ENCODE peak calls at places on chromosome 21, in nine cellular contexts. One of them, this sample, is unnamed.

GRCh38 chr21:35294231-35294898 is 245.3 kb upstream of the RUNX1 start:
- DNase-seq in prostate gland: peak; percentile 28
- DNase-seq in SK-N-SH: no peak
- DNase-seq in cardiac muscle cell: no peak
- DNase-seq in adipocyte: no peak
- DNase-seq in body of pancreas: peak; percentile 74
- DNase-seq in pancreas: peak; percentile 29
- DNase-seq in heart right ventricle: no peak
- DNase-seq in endodermal cell: peak; percentile 73
- DNase-seq in this sample: no peak

GRCh38 chr21:31543191-31543590 is 116.3 kb upstream of the SOD1 start:
- DNase-seq in endodermal cell: no peak
- DNase-seq in heart right ventricle: no peak
- DNase-seq in adipocyte: no peak
- DNase-seq in cardiac muscle cell: no peak
- DNase-seq in pancreas: no peak
- DNase-seq in SK-N-SH: no peak
- DNase-seq in body of pancreas: peak; percentile 5
- DNase-seq in prostate gland: peak; percentile 30
- DNase-seq in this sample: no peak

GRCh38 chr21:23789864-23790263 is 1817.4 kb downstream of the MRPL39 start:
- DNase-seq in body of pancreas: no peak
- DNase-seq in SK-N-SH: no peak
- DNase-seq in heart right ventricle: no peak
- DNase-seq in pancreas: no peak
- DNase-seq in endodermal cell: no peak
- DNase-seq in cardiac muscle cell: no peak
- DNase-seq in prostate gland: no peak
- DNase-seq in adipocyte: no peak
- DNase-seq in this sample: no peak

GRCh38 chr21:16195476-16195875 is 465.7 kb downstream of the USP25 start:
- DNase-seq in adipocyte: peak; percentile 80
- DNase-seq in prostate gland: no peak
- DNase-seq in body of pancreas: no peak
- DNase-seq in cardiac muscle cell: no peak
- DNase-seq in endodermal cell: no peak
- DNase-seq in heart right ventricle: no peak
- DNase-seq in pancreas: no peak
- DNase-seq in SK-N-SH: no peak
- DNase-seq in this sample: no peak

GRCh38 chr21:28148400-28149064 is 844.1 kb downstream of the LTN1 start:
- DNase-seq in prostate gland: no peak
- DNase-seq in cardiac muscle cell: no peak
- DNase-seq in pancreas: peak; percentile 33
- DNase-seq in endodermal cell: no peak
- DNase-seq in SK-N-SH: no peak
- DNase-seq in heart right ventricle: peak; percentile 50
- DNase-seq in adipocyte: no peak
- DNase-seq in body of pancreas: peak; percentile 38
- DNase-seq in this sample: no peak

GRCh38 chr21:22842875-22843274 is 1844.7 kb downstream of the NCAM2 start:
- DNase-seq in pancreas: no peak
- DNase-seq in SK-N-SH: no peak
- DNase-seq in cardiac muscle cell: peak; percentile 3
- DNase-seq in adipocyte: no peak
- DNase-seq in prostate gland: no peak
- DNase-seq in heart right ventricle: no peak
- DNase-seq in body of pancreas: no peak
- DNase-seq in endodermal cell: peak; percentile 74
- DNase-seq in this sample: no peak

GRCh38 chr21:35904995-35905972 is 155.0 kb downstream of the SETD4 start:
- DNase-seq in adipocyte: no peak
- DNase-seq in body of pancreas: peak; percentile 32
- DNase-seq in cardiac muscle cell: no peak
- DNase-seq in endodermal cell: no peak
- DNase-seq in SK-N-SH: no peak
- DNase-seq in pancreas: no peak
- DNase-seq in prostate gland: no peak
- DNase-seq in heart right ventricle: no peak
- DNase-seq in this sample: no peak

GRCh38 chr21:36210779-36211659 is 54.4 kb downstream of the DOP1B start:
- DNase-seq in prostate gland: no peak
- DNase-seq in cardiac muscle cell: no peak
- DNase-seq in body of pancreas: no peak
- DNase-seq in endodermal cell: peak; percentile 56
- DNase-seq in pancreas: no peak
- DNase-seq in heart right ventricle: no peak
- DNase-seq in SK-N-SH: no peak
- DNase-seq in adipocyte: peak; percentile 13
- DNase-seq in this sample: no peak

GRCh38 chr21:43923391-43923790 is 58.4 kb downstream of the AGPAT3 start:
- DNase-seq in adipocyte: no peak
- DNase-seq in SK-N-SH: peak; percentile 46
- DNase-seq in prostate gland: no peak
- DNase-seq in cardiac muscle cell: no peak
- DNase-seq in pancreas: no peak
- DNase-seq in heart right ventricle: peak; percentile 35
- DNase-seq in endodermal cell: no peak
- DNase-seq in body of pancreas: peak; percentile 25
- DNase-seq in this sample: no peak

GRCh38 chr21:27507695-27508094 is 540.8 kb upstream of the ADAMTS5 start:
- DNase-seq in prostate gland: no peak
- DNase-seq in SK-N-SH: no peak
- DNase-seq in endodermal cell: no peak
- DNase-seq in adipocyte: no peak
- DNase-seq in cardiac muscle cell: no peak
- DNase-seq in heart right ventricle: no peak
- DNase-seq in body of pancreas: no peak
- DNase-seq in pancreas: no peak
- DNase-seq in this sample: no peak

GRCh38 chr21:43591468-43592050 is 67.7 kb downstream of the HSF2BP start:
- DNase-seq in adipocyte: no peak
- DNase-seq in pancreas: no peak
- DNase-seq in prostate gland: no peak
- DNase-seq in cardiac muscle cell: no peak
- DNase-seq in SK-N-SH: no peak
- DNase-seq in heart right ventricle: no peak
- DNase-seq in endodermal cell: no peak
- DNase-seq in body of pancreas: no peak
- DNase-seq in this sample: no peak

DNA sequence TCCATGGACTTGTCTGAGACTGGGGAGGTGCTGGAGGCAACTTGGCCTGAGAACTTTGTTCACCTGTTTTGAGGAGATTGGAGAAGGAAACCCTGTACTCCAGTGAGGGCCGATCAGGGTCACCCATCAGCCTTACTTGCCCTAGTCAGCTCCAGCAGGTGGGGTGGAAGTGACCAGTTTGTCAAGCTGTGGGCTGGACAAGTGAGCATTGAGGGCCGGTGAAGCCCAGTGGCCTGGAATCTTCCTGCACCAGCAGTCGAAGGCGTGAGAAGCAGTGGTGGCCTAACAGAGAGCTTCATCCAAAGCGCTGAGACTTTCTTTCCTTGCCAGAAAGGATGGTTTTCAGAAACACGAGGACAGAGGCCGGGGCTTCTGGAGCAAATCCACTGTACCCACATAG is 9.6 kb downstream of the SLC37A1 start:
- DNase-seq in heart right ventricle: no peak
- DNase-seq in SK-N-SH: no peak
- DNase-seq in pancreas: no peak
- DNase-seq in prostate gland: no peak
- DNase-seq in cardiac muscle cell: no peak
- DNase-seq in body of pancreas: no peak
- DNase-seq in endodermal cell: no peak
- DNase-seq in adipocyte: no peak
- DNase-seq in this sample: no peak
- H3K4me1 ChIP-seq in heart right ventricle: peaks cover 43% of the 10 kb centered on the region
- H3K4me1 ChIP-seq in SK-N-SH: no peaks in the 10 kb centered on the region
- H3K4me1 ChIP-seq in pancreas: no peaks in the 10 kb centered on the region
- H3K4me1 ChIP-seq in prostate gland: peaks cover 40% of the 10 kb centered on the region
- H3K4me1 ChIP-seq in cardiac muscle cell: peaks cover 25% of the 10 kb centered on the region
- H3K4me1 ChIP-seq in body of pancreas: peaks cover 27% of the 10 kb centered on the region
- H3K4me1 ChIP-seq in endodermal cell: peaks cover 5% of the 10 kb centered on the region
- H3K4me1 ChIP-seq in adipocyte: peaks cover 21% of the 10 kb centered on the region
- H3K4me1 ChIP-seq in this sample: peaks cover 36% of the 10 kb centered on the region

GRCh38 chr21:37784591-37785318 is 131.5 kb downstream of the KCNJ6 start:
- DNase-seq in cardiac muscle cell: no peak
- DNase-seq in heart right ventricle: no peak
- DNase-seq in body of pancreas: no peak
- DNase-seq in prostate gland: no peak
- DNase-seq in adipocyte: peak; percentile 6
- DNase-seq in SK-N-SH: no peak
- DNase-seq in endodermal cell: no peak
- DNase-seq in pancreas: no peak
- DNase-seq in this sample: no peak
- H3K4me1 ChIP-seq in cardiac muscle cell: no peaks in the 10 kb centered on the region
- H3K4me1 ChIP-seq in heart right ventricle: no peaks in the 10 kb centered on the region
- H3K4me1 ChIP-seq in body of pancreas: no peaks in the 10 kb centered on the region
- H3K4me1 ChIP-seq in prostate gland: no peaks in the 10 kb centered on the region
- H3K4me1 ChIP-seq in adipocyte: peaks cover 18% of the 10 kb centered on the region
- H3K4me1 ChIP-seq in SK-N-SH: no peaks in the 10 kb centered on the region
- H3K4me1 ChIP-seq in endodermal cell: no peaks in the 10 kb centered on the region
- H3K4me1 ChIP-seq in pancreas: no peaks in the 10 kb centered on the region
- H3K4me1 ChIP-seq in this sample: no peaks in the 10 kb centered on the region

GRCh38 chr21:45366931-45367401 is 38.0 kb upstream of the COL18A1 start:
- DNase-seq in SK-N-SH: peak; percentile 79
- DNase-seq in cardiac muscle cell: no peak
- DNase-seq in adipocyte: peak; percentile 67
- DNase-seq in heart right ventricle: peak; percentile 79
- DNase-seq in prostate gland: no peak
- DNase-seq in endodermal cell: peak; percentile 66
- DNase-seq in body of pancreas: peak; percentile 60
- DNase-seq in pancreas: peak; percentile 66
- DNase-seq in this sample: no peak

GRCh38 chr21:45364464-45365185 is 40.3 kb upstream of the COL18A1 start:
- DNase-seq in cardiac muscle cell: no peak
- DNase-seq in endodermal cell: peak; percentile 69
- DNase-seq in SK-N-SH: no peak
- DNase-seq in pancreas: peak; percentile 56
- DNase-seq in heart right ventricle: peak; percentile 79
- DNase-seq in body of pancreas: peak; percentile 56
- DNase-seq in prostate gland: no peak
- DNase-seq in adipocyte: no peak
- DNase-seq in this sample: no peak

GRCh38 chr21:45365186-45365607 is 39.8 kb upstream of the COL18A1 start:
- DNase-seq in cardiac muscle cell: no peak
- DNase-seq in adipocyte: no peak
- DNase-seq in heart right ventricle: no peak
- DNase-seq in prostate gland: no peak
- DNase-seq in body of pancreas: no peak
- DNase-seq in SK-N-SH: no peak
- DNase-seq in pancreas: peak; percentile 44
- DNase-seq in endodermal cell: no peak
- DNase-seq in this sample: no peak

GRCh38 chr21:45366476-45366875 is 38.5 kb upstream of the COL18A1 start:
- DNase-seq in endodermal cell: no peak
- DNase-seq in SK-N-SH: no peak
- DNase-seq in heart right ventricle: no peak
- DNase-seq in body of pancreas: no peak
- DNase-seq in cardiac muscle cell: no peak
- DNase-seq in prostate gland: no peak
- DNase-seq in pancreas: peak; percentile 33
- DNase-seq in adipocyte: no peak
- DNase-seq in this sample: no peak

GRCh38 chr21:45365608-45366241 is 39.2 kb upstream of the COL18A1 start:
- DNase-seq in prostate gland: no peak
- DNase-seq in adipocyte: no peak
- DNase-seq in pancreas: peak; percentile 41
- DNase-seq in endodermal cell: peak; percentile 90
- DNase-seq in heart right ventricle: no peak
- DNase-seq in body of pancreas: peak; percentile 63
- DNase-seq in SK-N-SH: no peak
- DNase-seq in cardiac muscle cell: no peak
- DNase-seq in this sample: no peak
- H3K4me1 ChIP-seq in prostate gland: no peaks in the 10 kb centered on the region
- H3K4me1 ChIP-seq in adipocyte: peaks cover 38% of the 10 kb centered on the region
- H3K4me1 ChIP-seq in pancreas: no peaks in the 10 kb centered on the region
- H3K4me1 ChIP-seq in endodermal cell: peaks cover 26% of the 10 kb centered on the region
- H3K4me1 ChIP-seq in heart right ventricle: peaks cover 59% of the 10 kb centered on the region
- H3K4me1 ChIP-seq in body of pancreas: peaks cover 43% of the 10 kb centered on the region
- H3K4me1 ChIP-seq in SK-N-SH: peaks cover 34% of the 10 kb centered on the region
- H3K4me1 ChIP-seq in cardiac muscle cell: peaks cover 26% of the 10 kb centered on the region
- H3K4me1 ChIP-seq in this sample: peaks cover 53% of the 10 kb centered on the region

GRCh38 chr21:42395910-42396625 is at the start of gene TMPRSS3:
- DNase-seq in body of pancreas: peak; percentile 32
- DNase-seq in cardiac muscle cell: no peak
- DNase-seq in heart right ventricle: no peak
- DNase-seq in pancreas: no peak
- DNase-seq in endodermal cell: no peak
- DNase-seq in prostate gland: peak; percentile 44
- DNase-seq in SK-N-SH: no peak
- DNase-seq in adipocyte: no peak
- DNase-seq in this sample: no peak

GRCh38 chr21:42391297-42391696 is 4.6 kb downstream of the TMPRSS3 start:
- DNase-seq in adipocyte: no peak
- DNase-seq in body of pancreas: no peak
- DNase-seq in pancreas: no peak
- DNase-seq in SK-N-SH: no peak
- DNase-seq in cardiac muscle cell: no peak
- DNase-seq in endodermal cell: no peak
- DNase-seq in prostate gland: no peak
- DNase-seq in heart right ventricle: no peak
- DNase-seq in this sample: no peak

GRCh38 chr21:42392731-42393442 is 3.0 kb downstream of the TMPRSS3 start:
- DNase-seq in SK-N-SH: no peak
- DNase-seq in prostate gland: no peak
- DNase-seq in endodermal cell: no peak
- DNase-seq in cardiac muscle cell: no peak
- DNase-seq in adipocyte: no peak
- DNase-seq in body of pancreas: no peak
- DNase-seq in pancreas: no peak
- DNase-seq in heart right ventricle: no peak
- DNase-seq in this sample: no peak

GRCh38 chr21:42395302-42395701 is 550 bp downstream of the TMPRSS3 start:
- DNase-seq in prostate gland: no peak
- DNase-seq in body of pancreas: no peak
- DNase-seq in adipocyte: no peak
- DNase-seq in SK-N-SH: no peak
- DNase-seq in pancreas: no peak
- DNase-seq in cardiac muscle cell: no peak
- DNase-seq in endodermal cell: no peak
- DNase-seq in heart right ventricle: no peak
- DNase-seq in this sample: no peak

GRCh38 chr21:42393443-42393950 is 2.4 kb downstream of the TMPRSS3 start:
- DNase-seq in heart right ventricle: no peak
- DNase-seq in body of pancreas: no peak
- DNase-seq in endodermal cell: no peak
- DNase-seq in pancreas: no peak
- DNase-seq in SK-N-SH: no peak
- DNase-seq in adipocyte: no peak
- DNase-seq in cardiac muscle cell: no peak
- DNase-seq in prostate gland: no peak
- DNase-seq in this sample: no peak
- H3K4me1 ChIP-seq in heart right ventricle: peaks cover 11% of the 10 kb centered on the region
- H3K4me1 ChIP-seq in body of pancreas: peaks cover 12% of the 10 kb centered on the region
- H3K4me1 ChIP-seq in endodermal cell: no peaks in the 10 kb centered on the region
- H3K4me1 ChIP-seq in pancreas: no peaks in the 10 kb centered on the region
- H3K4me1 ChIP-seq in SK-N-SH: no peaks in the 10 kb centered on the region
- H3K4me1 ChIP-seq in adipocyte: no peaks in the 10 kb centered on the region
- H3K4me1 ChIP-seq in cardiac muscle cell: peaks cover 3% of the 10 kb centered on the region
- H3K4me1 ChIP-seq in prostate gland: no peaks in the 10 kb centered on the region
- H3K4me1 ChIP-seq in this sample: no peaks in the 10 kb centered on the region

This sample was measured in esophagus muscularis mucosa.